ENCODE peak calls at places on chromosomes 4 and X, in ten cellular contexts. X, W, G, A, N, O, Y, H, V and J are unnamed samples. For H3K4me1, the result is how much of the 10 kb centered on the place peaks cover.

GRCh38 chrX:108036298-108036973 is 8.4 kb upstream of the VSIG1 start:
- DNase-seq in X (peak), W (peak), G (no peak), A (no peak), N (no peak), O (no peak), Y (no peak), H (no peak), V (no peak), J (no peak)

GRCh38 chr4:153318696-153319320 is 25.7 kb upstream of the MND1 start:
- DNase-seq in X (peak), W (no peak), G (peak), A (no peak), N (peak), O (no peak), Y (no peak), H (peak), V (peak), J (no peak)

GRCh38 chr4:39970559-39971270 is 7.0 kb downstream of the PDS5A start:
- DNase-seq in X (no peak), W (no peak), G (peak), A (peak), N (no peak), O (no peak), Y (no peak), H (no peak), V (no peak), J (peak)

GRCh38 chr4:102608190-102608589 is 107.0 kb downstream of the NFKB1 start:
- DNase-seq in X (no peak), W (no peak), G (no peak), A (no peak), N (no peak), O (no peak), Y (no peak), H (no peak), V (no peak), J (no peak)

GRCh38 chr4:1081689-1082040 is 31.7 kb downstream of the RNF212 start:
- DNase-seq in X (peak), W (no peak), G (no peak), A (no peak), N (no peak), O (no peak), Y (no peak), H (no peak), V (no peak), J (no peak)

GRCh38 chr4:958836-959337 is 14.5 kb downstream of the DGKQ start:
- DNase-seq in X (no peak), W (no peak), G (no peak), A (peak), N (no peak), O (no peak), Y (no peak), H (no peak), V (no peak), J (no peak)

GRCh38 chrX:11375614-11376119 is 82.5 kb downstream of the AMELX start:
- DNase-seq in X (no peak), W (no peak), G (no peak), A (no peak), N (no peak), O (no peak), Y (no peak), H (peak), V (no peak), J (no peak)

GRCh38 chr4:151314509-151314908 is 10.9 kb downstream of the SH3D19 start:
- DNase-seq in X (no peak), W (no peak), G (no peak), A (no peak), N (no peak), O (no peak), Y (no peak), H (no peak), V (no peak), J (no peak)

GRCh38 chr4:16636304-16636703 is 262.1 kb downstream of the LDB2 start:
- DNase-seq in X (no peak), W (no peak), G (no peak), A (no peak), N (no peak), O (no peak), Y (no peak), H (no peak), V (no peak), J (no peak)

GRCh38 chr4:64857815-64858214 is 448.6 kb upstream of the TECRL start:
- DNase-seq in X (no peak), W (no peak), G (peak), A (no peak), N (no peak), O (no peak), Y (no peak), H (no peak), V (no peak), J (no peak)

GRCh38 chrX:153913701-153914100 is 9.2 kb downstream of the AVPR2 start:
- DNase-seq in X (no peak), W (no peak), G (no peak), A (no peak), N (no peak), O (no peak), Y (peak), H (no peak), V (no peak), J (no peak)

GRCh38 chr4:17232575-17233253 is 279.2 kb downstream of the QDPR start:
- DNase-seq in X (peak), W (no peak), G (peak), A (no peak), N (no peak), O (peak), Y (no peak), H (peak), V (no peak), J (no peak)

GRCh38 chr4:140099993-140100392 is 54.0 kb downstream of the MAML3 start:
- DNase-seq in X (no peak), W (no peak), G (no peak), A (peak), N (peak), O (peak), Y (no peak), H (no peak), V (no peak), J (peak)

GRCh38 chr4:140097572-140097971 is 56.4 kb downstream of the MAML3 start:
- DNase-seq in X (no peak), W (no peak), G (no peak), A (no peak), N (no peak), O (no peak), Y (no peak), H (no peak), V (no peak), J (no peak)

GRCh38 chr4:140096483-140096861 is 57.5 kb downstream of the MAML3 start:
- DNase-seq in X (no peak), W (no peak), G (no peak), A (no peak), N (no peak), O (no peak), Y (no peak), H (no peak), V (no peak), J (no peak)

GRCh38 chr4:140096921-140097320 is 57.1 kb downstream of the MAML3 start:
- DNase-seq in X (peak), W (no peak), G (no peak), A (no peak), N (no peak), O (no peak), Y (no peak), H (no peak), V (no peak), J (no peak)

GRCh38 chr4:140098481-140099132 is 55.4 kb downstream of the MAML3 start:
- DNase-seq in X (peak), W (no peak), G (no peak), A (no peak), N (no peak), O (no peak), Y (no peak), H (no peak), V (no peak), J (no peak)
- H3K4me1 ChIP-seq in X (under half), W (under half), G (under half), A (half or more), N (half or more), O (half or more), Y (under half), H (under half), V (under half), J (half or more)

DNA sequence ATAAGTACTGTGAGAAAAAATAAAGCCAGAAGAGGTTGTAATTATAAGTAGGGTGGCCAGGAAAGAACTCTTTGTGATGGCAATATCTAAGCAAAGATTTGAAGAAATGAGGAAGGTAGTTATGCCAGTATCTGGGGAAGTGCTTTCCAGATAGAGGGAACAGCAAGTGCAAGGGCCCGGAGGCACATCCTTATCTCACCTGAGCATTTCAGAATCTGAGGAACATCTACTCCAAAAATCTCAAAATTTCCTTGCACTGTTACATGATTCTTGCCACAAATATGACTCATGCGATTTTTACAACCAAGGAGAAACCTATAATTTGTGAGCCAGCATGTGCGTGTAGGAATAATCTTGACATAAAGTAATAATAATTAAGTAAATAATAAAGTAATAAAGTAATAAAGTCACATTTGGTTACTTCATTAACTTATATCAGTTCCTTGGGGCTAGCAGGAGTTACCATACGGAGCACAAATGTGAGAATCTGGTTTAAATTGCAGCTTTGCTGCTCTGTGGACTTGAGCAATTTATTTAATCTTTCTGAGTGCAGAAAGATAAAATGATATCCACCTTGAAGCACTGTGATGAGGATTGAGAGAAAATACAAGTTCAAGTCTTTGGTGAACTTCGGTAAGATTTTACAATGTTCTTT is 105.1 kb upstream of the SLC34A2 start:
- DNase-seq in X (no peak), W (no peak), G (no peak), A (no peak), N (no peak), O (no peak), Y (no peak), H (no peak), V (no peak), J (no peak)
- H3K4me3 ChIP-seq in X (no peak), W (no peak), G (no peak), A (no peak), N (no peak), O (no peak), Y (no peak), H (no peak), V (no peak), J (no peak)

GRCh38 chr4:95129036-95129435 is 371.3 kb downstream of the BMPR1B start:
- DNase-seq in X (peak), W (no peak), G (no peak), A (no peak), N (no peak), O (no peak), Y (no peak), H (no peak), V (no peak), J (no peak)

GRCh38 chr4:95120456-95120855 is 362.7 kb downstream of the BMPR1B start:
- DNase-seq in X (no peak), W (no peak), G (no peak), A (no peak), N (no peak), O (no peak), Y (no peak), H (no peak), V (no peak), J (no peak)

GRCh38 chr4:95129708-95130343 is 372.1 kb downstream of the BMPR1B start:
- DNase-seq in X (peak), W (peak), G (no peak), A (no peak), N (peak), O (no peak), Y (no peak), H (no peak), V (no peak), J (no peak)

GRCh38 chr4:95122001-95122400 is 364.2 kb downstream of the BMPR1B start:
- DNase-seq in X (no peak), W (no peak), G (no peak), A (no peak), N (no peak), O (no peak), Y (no peak), H (no peak), V (no peak), J (peak)

GRCh38 chr4:95124906-95125504 is 367.2 kb downstream of the BMPR1B start:
- DNase-seq in X (peak), W (peak), G (peak), A (no peak), N (peak), O (no peak), Y (no peak), H (peak), V (peak), J (no peak)
- TF ChIP-seq CTCF in X (peak), W (peak), G (peak), A (peak), N (peak), O (peak), Y (peak), H (peak), V (peak), J (peak)

DNA sequence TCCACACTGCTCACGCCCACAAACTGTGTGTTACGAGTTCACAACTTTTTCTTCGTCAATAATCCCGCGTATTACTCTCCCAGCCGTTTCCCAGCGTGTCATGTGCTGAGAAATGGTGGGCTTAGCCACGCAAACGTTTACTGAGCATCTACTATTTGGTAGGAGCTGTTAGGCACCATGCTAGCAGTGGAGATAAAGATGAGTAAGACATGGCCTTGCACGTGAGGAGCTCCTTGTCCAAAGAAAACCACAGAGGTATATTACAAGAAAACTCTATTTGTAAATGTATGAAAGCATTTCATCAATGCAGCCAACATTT is 821 bp upstream of the TMEM128 start:
- DNase-seq in X (no peak), W (no peak), G (no peak), A (no peak), N (no peak), O (no peak), Y (no peak), H (no peak), V (no peak), J (no peak)
- H3K4me1 ChIP-seq in X (under half), W (under half), G (under half), A (under half), N (under half), O (under half), Y (under half), H (under half), V (under half), J (under half)

GRCh38 chr4:7717161-7717560 is 222.5 kb downstream of the AFAP1 start:
- DNase-seq in X (no peak), W (no peak), G (no peak), A (no peak), N (no peak), O (no peak), Y (no peak), H (no peak), V (no peak), J (no peak)

GRCh38 chr4:7721984-7722551 is 217.6 kb downstream of the AFAP1 start:
- DNase-seq in X (peak), W (no peak), G (no peak), A (no peak), N (no peak), O (no peak), Y (no peak), H (no peak), V (no peak), J (no peak)

GRCh38 chr4:7722716-7723115 is 216.9 kb downstream of the AFAP1 start:
- DNase-seq in X (no peak), W (no peak), G (no peak), A (no peak), N (no peak), O (no peak), Y (no peak), H (no peak), V (no peak), J (no peak)

GRCh38 chr4:7717946-7718490 is 221.6 kb downstream of the AFAP1 start:
- DNase-seq in X (no peak), W (no peak), G (no peak), A (no peak), N (no peak), O (no peak), Y (no peak), H (no peak), V (no peak), J (no peak)

GRCh38 chr4:7719354-7720174 is 220.1 kb downstream of the AFAP1 start:
- DNase-seq in X (peak), W (no peak), G (peak), A (peak), N (peak), O (peak), Y (no peak), H (peak), V (no peak), J (peak)
- H3K4me3 ChIP-seq in X (no peak), W (no peak), G (no peak), A (no peak), N (no peak), O (peak), Y (no peak), H (no peak), V (no peak), J (no peak)

GRCh38 chrX:30635630-30636029 is 17.6 kb upstream of the GK start:
- DNase-seq in X (peak), W (no peak), G (peak), A (no peak), N (no peak), O (no peak), Y (no peak), H (peak), V (no peak), J (no peak)
- TF ChIP-seq CTCF in X (peak), W (no peak), G (peak), A (peak), N (peak), O (peak), Y (no peak), H (peak), V (peak), J (peak)

GRCh38 chr4:25857403-25857802 is 5.4 kb downstream of the SEL1L3 start:
- DNase-seq in X (no peak), W (no peak), G (peak), A (no peak), N (no peak), O (no peak), Y (no peak), H (no peak), V (no peak), J (no peak)
- H3K4me1 ChIP-seq in X (under half), W (under half), G (under half), A (half or more), N (under half), O (under half), Y (under half), H (under half), V (under half), J (half or more)

DNA sequence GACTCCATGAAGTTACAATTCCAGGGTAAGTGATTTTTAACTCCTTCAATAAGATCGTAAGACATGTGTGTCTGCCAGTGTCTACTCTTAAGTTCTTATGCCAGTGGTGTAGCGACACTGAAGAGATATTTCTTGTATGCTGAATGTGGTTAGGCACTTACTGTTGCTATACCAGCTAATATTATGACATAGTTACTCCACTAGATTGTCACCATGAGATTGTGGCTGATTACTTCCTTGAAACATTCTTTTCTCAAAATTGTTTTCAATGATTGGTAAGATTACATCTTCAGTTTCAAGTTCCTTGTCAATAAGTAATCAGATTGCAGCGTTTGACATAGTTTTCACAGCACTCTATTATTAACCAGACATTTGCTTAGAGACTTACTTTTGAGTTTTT is 60.6 kb upstream of the PAGE5 start:
- DNase-seq in X (no peak), W (no peak), G (no peak), A (no peak), N (no peak), O (no peak), Y (no peak), H (no peak), V (no peak), J (no peak)
- H3K4me3 ChIP-seq in X (no peak), W (no peak), G (peak), A (peak), N (peak), O (no peak), Y (no peak), H (peak), V (no peak), J (no peak)